ENCODE peak calls at places on chromosomes 6 and 20, in six cellular contexts. U is stimulated activated effector memory CD8-positive, alpha-beta T cell treated with anti-CD3 and anti-CD28 coated beads, Interleukin-12 subunit alpha, Interleukin-12 subunit beta, amount 100 ng/mL, for 72 hours; X is activated gamma-delta T cell; W is AG08395; L is GM03348; F is AML-193. K is an unnamed sample.
A peak's percentile ranks its signal among the peaks of the same experiment; 100 is the strongest.

GRCh38 chr6:21201673-21202430 is 391.7 kb upstream of the SOX4 start:
- DNase-seq in U (no peak), X (no peak), W (no peak), L (no peak), F (no peak), K (no peak)

GRCh38 chr6:150310539-150310938 is 58.3 kb upstream of the IYD start:
- DNase-seq in U (no peak), X (no peak), W (no peak), L (no peak), F (no peak), K (peak; percentile 5)

GRCh38 chr20:47304287-47304686 is 52.2 kb downstream of the ZMYND8 start:
- DNase-seq in U (no peak), X (no peak), W (no peak), L (no peak), F (no peak), K (no peak)

GRCh38 chr6:134240664-134241431 is 77.1 kb downstream of the SGK1 start:
- DNase-seq in U (peak; percentile 74), X (no peak), W (no peak), L (no peak), F (peak; percentile 94), K (peak; percentile 89)

GRCh38 chr6:138540468-138540867 is 41.2 kb upstream of the NHSL1 start:
- DNase-seq in U (no peak), X (no peak), W (peak; percentile 53), L (peak; percentile 64), F (no peak), K (no peak)

GRCh38 chr20:53829086-53829703 is 235.6 kb upstream of the ZNF217 start:
- DNase-seq in U (no peak), X (no peak), W (peak; percentile 88), L (peak; percentile 79), F (no peak), K (no peak)

GRCh38 chr6:168063431-168063830 is 15.6 kb downstream of the FRMD1 start:
- DNase-seq in U (no peak), X (no peak), W (no peak), L (no peak), F (no peak), K (peak; percentile 33)

GRCh38 chr6:45192556-45192955 is 135.6 kb upstream of the RUNX2 start:
- DNase-seq in U (no peak), X (no peak), W (peak; percentile 5), L (peak; percentile 9), F (no peak), K (no peak)

GRCh38 chr6:27177454-27178000 is 70.0 kb upstream of the PRSS16 start:
- DNase-seq in U (peak; percentile 85), X (peak; percentile 41), W (peak; percentile 85), L (peak; percentile 87), F (peak; percentile 80), K (peak; percentile 79)

GRCh38 chr6:129599467-129599866 is 110.5 kb downstream of the ARHGAP18 start:
- DNase-seq in U (no peak), X (no peak), W (no peak), L (no peak), F (no peak), K (no peak)

GRCh38 chr6:44254201-44254956 is 2.9 kb downstream of the SLC35B2 start:
- DNase-seq in U (no peak), X (no peak), W (no peak), L (no peak), F (no peak), K (no peak)

GRCh38 chr6:82458147-82458546 is 94.5 kb downstream of the TPBG start:
- DNase-seq in U (no peak), X (no peak), W (no peak), L (no peak), F (no peak), K (no peak)

GRCh38 chr6:40541556-40542174 is 45.5 kb downstream of the LRFN2 start:
- DNase-seq in U (no peak), X (no peak), W (no peak), L (no peak), F (no peak), K (no peak)

GRCh38 chr6:155985660-155986138 is 530.1 kb upstream of the NOX3 start:
- DNase-seq in U (no peak), X (no peak), W (no peak), L (no peak), F (no peak), K (no peak)

GRCh38 chr20:15976047-15976731 is 597.1 kb downstream of the KIF16B start:
- DNase-seq in U (no peak), X (no peak), W (no peak), L (no peak), F (no peak), K (no peak)

GRCh38 chr6:82211326-82211725 is 36.2 kb downstream of the IBTK start:
- DNase-seq in U (no peak), X (no peak), W (no peak), L (no peak), F (no peak), K (no peak)

GRCh38 chr6:25755496-25755895 is 954 bp downstream of the SLC17A4 start:
- DNase-seq in U (no peak), X (no peak), W (no peak), L (no peak), F (no peak), K (no peak)

GRCh38 chr20:43767686-43768474 is 41.1 kb upstream of the GTSF1L start:
- DNase-seq in U (no peak), X (no peak), W (peak; percentile 85), L (peak; percentile 63), F (no peak), K (no peak)

GRCh38 chr6:9404351-9405146 is 969.2 kb upstream of the SLC35B3 start:
- DNase-seq in U (no peak), X (no peak), W (peak; percentile 2), L (no peak), F (no peak), K (no peak)

GRCh38 chr20:58424218-58424617 is 35.2 kb downstream of the VAPB start:
- DNase-seq in U (no peak), X (no peak), W (no peak), L (no peak), F (no peak), K (no peak)

GRCh38 chr6:5175195-5175594 is 85.6 kb downstream of the LYRM4 start:
- DNase-seq in U (no peak), X (no peak), W (no peak), L (no peak), F (no peak), K (no peak)

GRCh38 chr20:35091808-35092523 is 641 bp downstream of the TRPC4AP start:
- DNase-seq in U (peak; percentile 52), X (no peak), W (peak; percentile 7), L (peak; percentile 28), F (no peak), K (peak; percentile 8)

GRCh38 chr6:35486005-35486925 is 10.6 kb downstream of the TEAD3 start:
- DNase-seq in U (no peak), X (no peak), W (no peak), L (no peak), F (no peak), K (peak; percentile 27)

GRCh38 chr20:957544-957943 is 41.4 kb upstream of the ANGPT4 start:
- DNase-seq in U (no peak), X (no peak), W (peak; percentile 11), L (no peak), F (no peak), K (no peak)

GRCh38 chr20:3720068-3720467 is 7.7 kb upstream of the SIGLEC1 start:
- DNase-seq in U (no peak), X (no peak), W (no peak), L (no peak), F (no peak), K (no peak)

GRCh38 chr6:14546036-14546435 is 428.5 kb downstream of the CD83 start:
- DNase-seq in U (no peak), X (no peak), W (no peak), L (no peak), F (no peak), K (no peak)

K was measured in CD4-positive, alpha-beta memory T cell.